ENCODE peak calls at places on chromosomes 3 and 15, in four cellular contexts. Z, M, T and P are unnamed samples. For H3K4me1, the result is how much of the 10 kb centered on the place peaks cover.

GRCh38 chr3:27387625-27388024 is 18.4 kb upstream of the NEK10 start:
- DNase-seq in Z (no peak), M (no peak), T (no peak), P (no peak)

GRCh38 chr15:75573001-75573400 is 6.1 kb downstream of the PTPN9 start:
- DNase-seq in Z (no peak), M (no peak), T (no peak), P (no peak)

GRCh38 chr3:38226273-38226672 is 39.3 kb upstream of the SLC22A13 start:
- DNase-seq in Z (no peak), M (no peak), T (no peak), P (no peak)

GRCh38 chr15:83163032-83163431 is 44.6 kb downstream of the HDGFL3 start:
- DNase-seq in Z (no peak), M (no peak), T (no peak), P (no peak)

GRCh38 chr3:172397716-172398405 is 50.4 kb downstream of the GHSR start:
- DNase-seq in Z (no peak), M (no peak), T (no peak), P (no peak)

GRCh38 chr15:96340611-96341464 is 10.3 kb downstream of the NR2F2 start:
- DNase-seq in Z (no peak), M (peak), T (peak), P (no peak)

GRCh38 chr15:51499379-51499976 is 123.1 kb downstream of the DMXL2 start:
- DNase-seq in Z (no peak), M (no peak), T (no peak), P (no peak)

GRCh38 chr3:175057406-175057805 is 198.3 kb downstream of the NAALADL2 start:
- DNase-seq in Z (no peak), M (no peak), T (no peak), P (no peak)

GRCh38 chr15:85477730-85478129 is 97.3 kb downstream of the AKAP13 start:
- DNase-seq in Z (no peak), M (no peak), T (no peak), P (peak)

GRCh38 chr3:127551178-127551577 is 39.4 kb downstream of the TPRA1 start:
- DNase-seq in Z (no peak), M (no peak), T (no peak), P (no peak)

GRCh38 chr15:100879461-100880138 is at the start of gene ALDH1A3:
- DNase-seq in Z (no peak), M (no peak), T (peak), P (no peak)

GRCh38 chr15:51842852-51843737 is 13.6 kb downstream of the TMOD3 start:
- DNase-seq in Z (no peak), M (no peak), T (no peak), P (peak)

GRCh38 chr15:77009646-77010311 is 14.9 kb downstream of the PSTPIP1 start:
- DNase-seq in Z (no peak), M (no peak), T (no peak), P (no peak)

GRCh38 chr3:12984023-12984823 is 89.0 kb downstream of the IQSEC1 start:
- DNase-seq in Z (peak), M (peak), T (peak), P (no peak)

GRCh38 chr15:35657679-35658201 is 111.8 kb upstream of the DPH6 start:
- DNase-seq in Z (no peak), M (no peak), T (no peak), P (no peak)

GRCh38 chr15:32765236-32765635 is 47.4 kb downstream of the GREM1 start:
- DNase-seq in Z (no peak), M (no peak), T (no peak), P (no peak)

GRCh38 chr3:169508426-169508825 is 155.1 kb downstream of the MECOM start:
- DNase-seq in Z (no peak), M (no peak), T (no peak), P (no peak)

DNA sequence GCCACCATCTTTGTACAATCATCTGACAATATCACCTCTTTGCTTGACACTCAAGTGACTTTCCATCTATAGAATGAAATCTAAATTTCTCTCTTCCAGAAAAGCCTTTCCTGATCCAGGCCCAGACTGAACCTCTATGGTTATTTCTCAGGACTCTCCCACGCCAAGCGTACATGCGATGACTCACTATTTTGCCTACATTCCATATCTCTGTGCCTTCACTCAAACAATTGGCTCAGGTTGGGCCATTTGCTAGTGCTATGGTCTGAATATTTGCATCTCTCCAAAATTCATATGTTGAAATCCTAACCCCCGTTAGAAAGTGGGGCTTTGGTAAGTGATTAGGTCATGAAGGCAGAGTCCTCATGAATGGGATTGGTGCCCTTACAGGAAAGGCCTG is 43.9 kb downstream of the ST3GAL6 start:
- DNase-seq in Z (no peak), M (no peak), T (no peak), P (no peak)
- H3K4me3 ChIP-seq in Z (no peak), M (no peak), T (no peak), P (no peak)

DNA sequence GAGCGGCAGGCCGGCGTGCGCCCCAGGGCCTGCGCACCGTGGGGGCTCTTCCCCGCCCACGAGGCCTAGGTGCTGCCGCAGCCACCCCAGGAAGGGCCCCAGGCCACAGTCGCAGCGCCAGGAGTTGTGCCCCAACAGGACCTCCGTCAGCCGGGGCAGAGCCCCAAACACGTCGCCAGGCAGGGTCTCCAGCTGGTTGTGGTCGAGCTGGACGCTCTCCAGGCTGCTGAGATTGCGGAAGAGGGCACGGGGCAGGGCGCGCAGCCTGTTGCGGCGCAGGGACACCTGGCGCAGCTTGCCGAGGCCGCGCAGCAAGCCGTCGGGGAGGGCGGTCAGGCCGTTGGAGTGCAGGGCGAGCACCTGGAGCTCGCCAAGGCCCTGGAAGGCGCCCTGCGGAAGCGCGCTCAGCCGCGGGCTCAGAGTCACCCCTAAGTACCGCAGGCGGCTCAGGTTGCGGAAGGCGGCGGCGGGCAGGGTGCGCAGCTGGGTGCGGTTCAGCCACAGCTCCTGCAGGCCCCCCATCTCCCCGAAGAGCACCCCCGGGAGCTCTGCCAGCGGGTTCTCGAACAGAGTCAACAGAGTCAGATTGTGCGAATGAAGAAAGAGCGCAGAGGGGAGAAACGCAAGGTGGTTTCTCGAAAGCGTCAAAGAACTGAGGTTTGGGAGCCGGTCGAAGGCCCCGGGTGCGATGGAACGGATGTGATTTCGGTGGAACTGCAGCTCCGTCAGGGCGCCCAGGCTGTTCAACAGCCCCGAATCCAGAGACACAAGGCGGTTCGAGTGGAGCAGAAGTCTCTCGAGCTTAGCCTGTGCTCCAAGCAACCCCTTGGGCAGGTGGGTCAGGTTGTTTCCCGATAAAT is 1.9 kb downstream of the GP5 start:
- DNase-seq in Z (peak), M (no peak), T (no peak), P (no peak)
- H3K4me1 ChIP-seq in Z (under half), M (under half), T (under half), P (under half)

DNA sequence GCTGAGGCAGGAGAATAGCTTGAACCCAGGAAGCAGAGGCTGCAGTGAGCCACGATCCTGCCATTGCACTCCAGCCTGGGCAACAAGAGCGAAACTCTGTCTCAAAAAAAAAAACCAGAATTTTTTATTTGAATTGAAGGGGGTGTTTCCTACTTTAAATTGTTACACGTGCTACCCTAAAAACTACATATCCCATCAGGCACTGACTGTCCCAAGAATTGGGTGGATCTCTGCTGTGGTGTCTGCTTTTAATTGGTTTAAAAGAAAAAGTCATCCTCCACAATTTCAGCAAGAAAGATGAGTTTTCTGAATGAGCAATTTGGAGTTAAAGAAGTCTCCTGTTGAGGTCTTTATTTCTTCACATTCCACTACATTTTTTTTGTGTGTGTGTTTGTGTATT is 2.1 kb downstream of the PDIA3 start:
- DNase-seq in Z (peak), M (no peak), T (no peak), P (no peak)
- H3K4me3 ChIP-seq in Z (no peak), M (peak), T (peak), P (no peak)

DNA sequence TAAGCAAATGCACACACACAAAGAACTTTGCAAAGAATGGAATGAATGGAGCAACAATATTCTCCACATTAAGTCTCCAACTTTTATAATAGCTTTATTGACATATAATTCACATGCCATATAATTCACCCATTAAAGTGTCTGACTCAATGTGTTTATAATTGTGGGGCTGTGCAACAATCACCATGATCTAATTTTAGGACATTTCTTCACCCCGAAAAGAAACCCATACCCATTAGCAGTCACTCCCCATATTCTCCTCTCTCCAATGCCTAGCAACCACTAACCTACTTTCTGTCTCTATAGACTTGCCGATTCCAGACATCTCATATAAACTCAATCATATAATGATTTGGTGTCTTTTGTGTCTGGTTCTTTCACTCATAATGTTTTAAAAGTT is 22.6 kb downstream of the VGLL4 start:
- DNase-seq in Z (no peak), M (no peak), T (no peak), P (no peak)
- H3K4me1 ChIP-seq in Z (under half), M (under half), T (half or more), P (under half)

DNA sequence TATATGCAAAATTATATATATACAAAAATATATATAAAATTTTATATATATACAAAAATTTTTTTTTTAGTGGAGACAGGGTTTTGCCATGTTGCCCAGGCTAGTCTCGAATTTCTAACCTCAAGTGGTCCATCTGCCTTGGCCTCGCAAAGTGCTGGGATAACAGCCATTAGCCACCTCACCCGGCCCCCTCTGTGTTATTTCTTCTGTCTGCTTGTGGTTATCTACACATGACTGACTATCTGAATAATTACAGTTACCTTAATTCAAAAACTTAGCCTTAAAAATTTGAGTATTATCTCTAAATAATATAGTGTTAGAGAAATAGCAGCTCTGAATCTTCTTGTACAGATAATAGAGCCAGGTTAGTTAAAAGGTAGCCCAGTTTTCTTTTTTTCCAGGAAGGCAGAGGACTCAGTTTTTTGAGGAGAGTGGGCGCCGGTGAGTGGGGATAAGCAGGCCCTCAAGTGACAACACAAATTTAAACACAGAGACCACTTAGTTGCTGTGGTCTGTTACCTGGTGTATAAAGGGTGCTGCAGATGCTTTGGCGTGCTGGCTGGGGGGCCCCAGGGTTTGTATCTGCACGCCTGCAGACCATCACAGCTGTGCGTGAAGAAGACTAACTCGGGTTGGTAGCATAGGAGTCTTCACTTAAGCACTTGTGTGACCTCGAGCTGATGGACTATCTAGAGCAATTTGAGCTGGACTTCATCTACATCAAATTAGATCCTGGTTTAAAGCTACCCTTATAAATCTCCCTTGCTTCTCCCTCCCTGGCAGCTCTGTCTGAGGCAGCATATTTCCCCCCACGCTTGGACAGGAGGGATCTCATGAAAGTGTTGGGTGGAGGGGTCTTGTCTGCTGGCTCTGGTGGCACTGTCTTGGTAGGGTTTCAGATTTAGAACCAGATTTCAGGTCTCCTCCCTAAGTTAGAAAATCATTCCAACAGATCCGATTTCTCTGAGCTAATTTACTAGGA is 83.8 kb downstream of the TRAK1 start:
- DNase-seq in Z (no peak), M (no peak), T (no peak), P (no peak)
- H3K4me3 ChIP-seq in Z (no peak), M (no peak), T (no peak), P (no peak)

GRCh38 chr3:150989208-150989607 is 16.7 kb upstream of the CLRN1 start:
- DNase-seq in Z (no peak), M (no peak), T (no peak), P (no peak)
- H3K4me1 ChIP-seq in Z (under half), M (under half), T (under half), P (under half)

DNA sequence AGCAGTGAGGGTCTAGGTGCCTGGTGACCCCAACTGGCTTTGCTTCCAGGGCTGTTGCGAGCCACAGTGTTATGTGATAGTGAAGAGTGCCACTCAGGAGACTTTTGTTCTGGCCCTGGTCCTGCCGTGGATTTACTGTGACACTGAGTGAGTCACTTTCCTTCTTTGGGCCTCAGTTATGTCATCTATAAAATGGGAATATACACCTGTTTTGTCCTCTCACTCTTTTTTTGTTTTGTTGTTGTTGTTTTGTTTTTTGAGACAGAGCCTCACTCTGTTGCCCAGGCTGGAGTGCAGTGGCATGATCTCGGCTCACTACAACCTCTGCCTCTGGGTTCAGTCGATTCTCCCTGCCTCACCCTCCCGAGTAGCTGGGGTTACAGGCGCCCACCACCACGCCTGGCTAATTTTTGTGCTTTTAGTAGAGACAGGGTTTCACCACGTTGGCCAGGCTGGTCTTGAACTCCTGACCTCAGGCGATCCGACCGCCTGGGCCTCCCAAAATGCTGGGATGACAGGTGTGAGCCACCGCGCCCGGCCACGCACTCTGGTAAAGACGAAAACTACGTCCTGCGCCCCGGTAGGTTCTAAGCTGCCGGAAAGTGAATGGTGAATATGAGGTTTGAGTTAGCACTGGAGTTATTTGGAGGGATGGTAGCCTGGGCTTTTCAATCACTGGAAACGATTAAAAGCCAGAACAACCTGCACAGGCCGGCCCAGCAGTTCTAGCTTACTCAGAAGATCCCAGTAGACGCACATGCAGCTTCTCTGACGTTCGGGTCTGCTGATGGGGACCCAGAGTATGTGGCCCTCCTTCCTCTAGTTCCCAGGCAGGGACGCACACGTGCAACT is 46.6 kb downstream of the BDH1 start:
- DNase-seq in Z (no peak), M (no peak), T (no peak), P (no peak)
- H3K4me3 ChIP-seq in Z (peak), M (peak), T (peak), P (no peak)

DNA sequence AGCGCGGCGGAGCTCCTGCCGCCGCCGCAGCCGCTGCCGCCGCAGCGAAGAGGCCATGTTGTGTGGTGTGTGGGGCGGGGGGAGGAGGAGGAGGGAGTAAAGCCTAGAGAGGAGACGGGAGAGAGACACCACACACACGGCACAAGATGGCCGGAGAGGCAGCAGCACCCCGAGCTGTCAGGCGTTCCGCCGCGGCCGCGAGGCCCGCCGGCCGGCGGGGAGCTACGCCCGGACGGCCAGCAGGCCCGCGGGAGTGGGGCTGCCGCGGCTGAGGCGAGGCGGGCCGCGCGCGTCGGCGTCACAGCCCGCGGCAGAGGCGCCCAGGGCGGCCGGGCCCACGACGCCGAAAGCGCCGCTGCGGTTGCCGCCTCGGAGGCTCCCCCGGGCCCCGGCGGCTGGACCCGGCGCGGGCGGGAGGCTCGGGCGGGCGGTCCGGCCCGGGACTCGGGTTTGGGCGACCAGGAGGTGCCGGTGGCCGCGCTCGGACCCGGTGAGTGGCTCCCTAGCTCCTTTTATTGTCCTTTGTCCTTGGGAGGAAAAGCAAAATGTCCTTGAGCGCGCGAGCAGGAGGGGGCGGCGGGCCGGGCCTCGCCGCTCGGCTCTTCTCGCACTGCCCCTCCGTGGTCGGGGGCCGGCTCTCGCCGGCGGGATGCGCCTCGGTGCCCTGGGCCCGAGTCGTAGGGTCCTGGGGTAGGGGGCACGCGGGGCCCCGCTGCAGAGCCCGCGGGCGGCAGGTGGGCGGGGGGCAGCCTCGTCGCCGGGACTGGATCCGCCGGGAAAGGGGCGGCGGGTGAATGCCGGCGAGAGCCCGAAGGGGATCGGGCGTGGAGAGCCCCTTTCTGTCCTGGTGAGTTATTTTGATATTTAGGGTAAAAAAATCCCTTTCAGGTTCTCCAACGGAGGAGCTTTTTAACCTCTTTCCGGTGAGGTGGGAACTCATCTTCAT is 17.2 kb upstream of the CHD2 start:
- DNase-seq in Z (no peak), M (no peak), T (peak), P (no peak)
- H3K4me1 ChIP-seq in Z (half or more), M (under half), T (half or more), P (under half)

GRCh38 chr3:63514678-63515077 is 137.8 kb upstream of the SNTN start:
- DNase-seq in Z (no peak), M (no peak), T (no peak), P (no peak)
- H3K4me3 ChIP-seq in Z (no peak), M (no peak), T (no peak), P (no peak)

GRCh38 chr15:90659481-90659880 is 57.7 kb upstream of the BLM start:
- DNase-seq in Z (no peak), M (no peak), T (no peak), P (no peak)
- H3K4me1 ChIP-seq in Z (half or more), M (under half), T (under half), P (under half)